ENCODE peak calls at places on chromosomes 16 and 17, in ten cellular contexts. One of them, this sample, is unnamed.

GRCh38 chr17:39751637-39752036 is 13.9 kb downstream of the GRB7 start:
- DNase-seq in cardiac fibroblast: no peak
- DNase-seq in nephron progenitor cell: no peak
- DNase-seq in astrocyte of the cerebellum: no peak
- DNase-seq in coronary artery: no peak
- DNase-seq in stomach: no peak
- DNase-seq in tibial artery: no peak
- DNase-seq in CD4-positive, alpha-beta T cell: no peak
- DNase-seq in GM20000: no peak
- DNase-seq in neural crest cell: no peak
- DNase-seq in this sample: no peak

GRCh38 chr17:5237541-5238016 is 2.9 kb upstream of the SCIMP start:
- DNase-seq in cardiac fibroblast: peak
- DNase-seq in nephron progenitor cell: peak
- DNase-seq in astrocyte of the cerebellum: no peak
- DNase-seq in coronary artery: no peak
- DNase-seq in stomach: peak
- DNase-seq in tibial artery: peak
- DNase-seq in CD4-positive, alpha-beta T cell: no peak
- DNase-seq in GM20000: peak
- DNase-seq in neural crest cell: peak
- DNase-seq in this sample: no peak

GRCh38 chr17:42227849-42228696 is 33.8 kb upstream of the GHDC start:
- DNase-seq in cardiac fibroblast: peak
- DNase-seq in nephron progenitor cell: no peak
- DNase-seq in astrocyte of the cerebellum: no peak
- DNase-seq in coronary artery: no peak
- DNase-seq in stomach: no peak
- DNase-seq in tibial artery: no peak
- DNase-seq in CD4-positive, alpha-beta T cell: no peak
- DNase-seq in GM20000: no peak
- DNase-seq in neural crest cell: no peak
- DNase-seq in this sample: no peak

GRCh38 chr16:1099224-1100083 is 3.4 kb upstream of the C1QTNF8 start:
- DNase-seq in cardiac fibroblast: no peak
- DNase-seq in nephron progenitor cell: no peak
- DNase-seq in astrocyte of the cerebellum: no peak
- DNase-seq in coronary artery: no peak
- DNase-seq in stomach: no peak
- DNase-seq in tibial artery: no peak
- DNase-seq in CD4-positive, alpha-beta T cell: no peak
- DNase-seq in GM20000: no peak
- DNase-seq in neural crest cell: no peak
- DNase-seq in this sample: no peak

GRCh38 chr17:58112970-58113631 is 29.9 kb downstream of the DYNLL2 start:
- DNase-seq in cardiac fibroblast: peak
- DNase-seq in nephron progenitor cell: peak
- DNase-seq in astrocyte of the cerebellum: peak
- DNase-seq in coronary artery: no peak
- DNase-seq in stomach: peak
- DNase-seq in tibial artery: peak
- DNase-seq in CD4-positive, alpha-beta T cell: peak
- DNase-seq in GM20000: peak
- DNase-seq in neural crest cell: peak
- DNase-seq in this sample: peak

GRCh38 chr17:82419471-82419995 is 1.1 kb upstream of the OGFOD3 start:
- DNase-seq in cardiac fibroblast: peak
- DNase-seq in nephron progenitor cell: no peak
- DNase-seq in astrocyte of the cerebellum: no peak
- DNase-seq in coronary artery: no peak
- DNase-seq in stomach: no peak
- DNase-seq in tibial artery: no peak
- DNase-seq in CD4-positive, alpha-beta T cell: no peak
- DNase-seq in GM20000: no peak
- DNase-seq in neural crest cell: no peak
- DNase-seq in this sample: no peak

GRCh38 chr17:9401434-9401833 is 174.2 kb downstream of the STX8 start:
- DNase-seq in cardiac fibroblast: peak
- DNase-seq in nephron progenitor cell: no peak
- DNase-seq in astrocyte of the cerebellum: peak
- DNase-seq in coronary artery: no peak
- DNase-seq in stomach: no peak
- DNase-seq in tibial artery: no peak
- DNase-seq in CD4-positive, alpha-beta T cell: no peak
- DNase-seq in GM20000: no peak
- DNase-seq in neural crest cell: no peak
- DNase-seq in this sample: no peak

GRCh38 chr17:80790021-80790765 is 201.4 kb upstream of the CHMP6 start:
- DNase-seq in cardiac fibroblast: no peak
- DNase-seq in nephron progenitor cell: no peak
- DNase-seq in astrocyte of the cerebellum: no peak
- DNase-seq in coronary artery: peak
- DNase-seq in stomach: no peak
- DNase-seq in tibial artery: no peak
- DNase-seq in CD4-positive, alpha-beta T cell: no peak
- DNase-seq in GM20000: peak
- DNase-seq in neural crest cell: no peak
- DNase-seq in this sample: no peak

GRCh38 chr17:75110307-75110937 is 653 bp downstream of the ARMC7 start:
- DNase-seq in cardiac fibroblast: peak
- DNase-seq in nephron progenitor cell: peak
- DNase-seq in astrocyte of the cerebellum: no peak
- DNase-seq in coronary artery: no peak
- DNase-seq in stomach: peak
- DNase-seq in tibial artery: no peak
- DNase-seq in CD4-positive, alpha-beta T cell: no peak
- DNase-seq in GM20000: no peak
- DNase-seq in neural crest cell: no peak
- DNase-seq in this sample: no peak

GRCh38 chr16:88665148-88665547 is 2.3 kb upstream of the MVD start:
- DNase-seq in cardiac fibroblast: no peak
- DNase-seq in nephron progenitor cell: no peak
- DNase-seq in astrocyte of the cerebellum: no peak
- DNase-seq in coronary artery: no peak
- DNase-seq in stomach: peak
- DNase-seq in tibial artery: no peak
- DNase-seq in CD4-positive, alpha-beta T cell: no peak
- DNase-seq in GM20000: no peak
- DNase-seq in neural crest cell: no peak
- DNase-seq in this sample: no peak

GRCh38 chr16:88665570-88665969 is 2.7 kb upstream of the MVD start:
- DNase-seq in cardiac fibroblast: no peak
- DNase-seq in nephron progenitor cell: no peak
- DNase-seq in astrocyte of the cerebellum: no peak
- DNase-seq in coronary artery: no peak
- DNase-seq in stomach: no peak
- DNase-seq in tibial artery: no peak
- DNase-seq in CD4-positive, alpha-beta T cell: no peak
- DNase-seq in GM20000: no peak
- DNase-seq in neural crest cell: no peak
- DNase-seq in this sample: no peak

GRCh38 chr16:88662222-88662842 is 559 bp downstream of the MVD start:
- DNase-seq in cardiac fibroblast: no peak
- DNase-seq in nephron progenitor cell: peak
- DNase-seq in astrocyte of the cerebellum: no peak
- DNase-seq in coronary artery: no peak
- DNase-seq in stomach: no peak
- DNase-seq in tibial artery: no peak
- DNase-seq in CD4-positive, alpha-beta T cell: no peak
- DNase-seq in GM20000: no peak
- DNase-seq in neural crest cell: no peak
- DNase-seq in this sample: no peak

GRCh38 chr16:88659160-88659559 is 3.7 kb downstream of the MVD start:
- DNase-seq in cardiac fibroblast: no peak
- DNase-seq in nephron progenitor cell: no peak
- DNase-seq in astrocyte of the cerebellum: no peak
- DNase-seq in coronary artery: no peak
- DNase-seq in stomach: no peak
- DNase-seq in tibial artery: no peak
- DNase-seq in CD4-positive, alpha-beta T cell: no peak
- DNase-seq in GM20000: no peak
- DNase-seq in neural crest cell: no peak
- DNase-seq in this sample: no peak

GRCh38 chr16:88662843-88663606 is at the start of gene MVD:
- DNase-seq in cardiac fibroblast: peak
- DNase-seq in nephron progenitor cell: peak
- DNase-seq in astrocyte of the cerebellum: peak
- DNase-seq in coronary artery: peak
- DNase-seq in stomach: peak
- DNase-seq in tibial artery: peak
- DNase-seq in CD4-positive, alpha-beta T cell: peak
- DNase-seq in GM20000: peak
- DNase-seq in neural crest cell: peak
- DNase-seq in this sample: peak
- TF ChIP-seq CTCF in cardiac fibroblast: no peak
- TF ChIP-seq CTCF in nephron progenitor cell: no peak
- TF ChIP-seq CTCF in astrocyte of the cerebellum: no peak
- TF ChIP-seq CTCF in coronary artery: no peak
- TF ChIP-seq CTCF in stomach: no peak
- TF ChIP-seq CTCF in tibial artery: no peak
- TF ChIP-seq CTCF in CD4-positive, alpha-beta T cell: no peak
- TF ChIP-seq CTCF in GM20000: no peak
- TF ChIP-seq CTCF in neural crest cell: no peak
- TF ChIP-seq CTCF in this sample: no peak

GRCh38 chr17:56593741-56594527 is 435 bp downstream of the NOG start:
- DNase-seq in cardiac fibroblast: peak
- DNase-seq in nephron progenitor cell: peak
- DNase-seq in astrocyte of the cerebellum: no peak
- DNase-seq in coronary artery: peak
- DNase-seq in stomach: peak
- DNase-seq in tibial artery: peak
- DNase-seq in CD4-positive, alpha-beta T cell: no peak
- DNase-seq in GM20000: peak
- DNase-seq in neural crest cell: peak
- DNase-seq in this sample: peak

GRCh38 chr17:56595831-56596740 is 2.6 kb downstream of the NOG start:
- DNase-seq in cardiac fibroblast: no peak
- DNase-seq in nephron progenitor cell: peak
- DNase-seq in astrocyte of the cerebellum: no peak
- DNase-seq in coronary artery: no peak
- DNase-seq in stomach: no peak
- DNase-seq in tibial artery: peak
- DNase-seq in CD4-positive, alpha-beta T cell: no peak
- DNase-seq in GM20000: no peak
- DNase-seq in neural crest cell: peak
- DNase-seq in this sample: no peak

GRCh38 chr17:56596741-56597494 is 3.4 kb downstream of the NOG start:
- DNase-seq in cardiac fibroblast: no peak
- DNase-seq in nephron progenitor cell: peak
- DNase-seq in astrocyte of the cerebellum: no peak
- DNase-seq in coronary artery: no peak
- DNase-seq in stomach: no peak
- DNase-seq in tibial artery: no peak
- DNase-seq in CD4-positive, alpha-beta T cell: no peak
- DNase-seq in GM20000: no peak
- DNase-seq in neural crest cell: peak
- DNase-seq in this sample: no peak

GRCh38 chr17:56593073-56593740 is at the start of gene NOG:
- DNase-seq in cardiac fibroblast: peak
- DNase-seq in nephron progenitor cell: peak
- DNase-seq in astrocyte of the cerebellum: no peak
- DNase-seq in coronary artery: no peak
- DNase-seq in stomach: no peak
- DNase-seq in tibial artery: peak
- DNase-seq in CD4-positive, alpha-beta T cell: peak
- DNase-seq in GM20000: peak
- DNase-seq in neural crest cell: peak
- DNase-seq in this sample: no peak

GRCh38 chr17:56594528-56595418 is 1.3 kb downstream of the NOG start:
- DNase-seq in cardiac fibroblast: no peak
- DNase-seq in nephron progenitor cell: no peak
- DNase-seq in astrocyte of the cerebellum: no peak
- DNase-seq in coronary artery: no peak
- DNase-seq in stomach: no peak
- DNase-seq in tibial artery: no peak
- DNase-seq in CD4-positive, alpha-beta T cell: peak
- DNase-seq in GM20000: peak
- DNase-seq in neural crest cell: peak
- DNase-seq in this sample: no peak
- TF ChIP-seq CTCF in cardiac fibroblast: no peak
- TF ChIP-seq CTCF in nephron progenitor cell: no peak
- TF ChIP-seq CTCF in astrocyte of the cerebellum: peak
- TF ChIP-seq CTCF in coronary artery: no peak
- TF ChIP-seq CTCF in stomach: no peak
- TF ChIP-seq CTCF in tibial artery: no peak
- TF ChIP-seq CTCF in CD4-positive, alpha-beta T cell: no peak
- TF ChIP-seq CTCF in GM20000: no peak
- TF ChIP-seq CTCF in neural crest cell: peak
- TF ChIP-seq CTCF in this sample: no peak

DNA sequence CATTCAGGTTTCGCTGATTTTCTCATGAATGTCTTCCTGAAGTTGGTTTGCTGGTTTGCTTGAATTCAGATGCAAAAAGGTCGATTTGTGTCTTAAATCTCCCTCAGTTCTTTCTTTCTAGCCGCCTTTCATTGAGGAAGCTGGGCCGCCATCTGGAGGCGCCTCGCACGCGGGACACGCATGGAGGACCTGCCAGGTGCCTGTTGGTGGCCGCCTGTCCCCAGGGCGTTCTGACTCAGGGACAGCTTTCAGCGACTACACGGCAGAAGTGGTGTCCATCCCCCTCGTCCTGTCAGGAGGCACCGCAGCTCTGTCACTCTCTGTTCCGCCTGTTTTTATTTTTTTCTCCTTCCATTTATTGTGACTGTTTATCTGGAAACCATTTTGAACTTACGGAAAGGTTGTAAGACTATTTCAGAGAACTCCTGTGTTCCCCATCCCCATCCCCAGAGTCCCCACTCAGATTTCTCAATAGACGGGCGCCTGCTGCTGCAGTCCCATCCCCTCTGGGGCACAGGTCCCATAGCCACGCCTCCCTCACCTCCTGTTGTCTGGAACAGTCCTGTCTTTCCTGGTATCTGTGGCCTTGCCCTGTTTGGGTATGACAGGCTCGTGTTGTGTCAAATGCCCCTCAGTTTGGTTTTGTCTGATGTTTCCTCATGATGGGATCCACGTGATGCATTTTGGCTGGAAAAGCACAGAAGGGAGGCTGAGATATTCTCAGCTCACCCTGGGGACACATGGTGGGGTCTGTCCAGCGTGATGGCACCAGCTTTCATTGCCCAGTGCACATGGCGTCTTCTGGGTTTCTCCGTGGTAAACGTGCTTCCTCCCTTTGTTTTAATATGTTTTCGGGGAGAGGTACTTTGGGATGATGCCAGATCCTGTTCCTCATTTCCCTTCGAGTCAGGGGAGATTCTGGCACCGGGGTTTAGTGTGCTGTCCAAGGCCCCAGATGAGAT is 33.4 kb downstream of the COX4I1 start:
- DNase-seq in cardiac fibroblast: no peak
- DNase-seq in nephron progenitor cell: no peak
- DNase-seq in astrocyte of the cerebellum: no peak
- DNase-seq in coronary artery: no peak
- DNase-seq in stomach: no peak
- DNase-seq in tibial artery: no peak
- DNase-seq in CD4-positive, alpha-beta T cell: no peak
- DNase-seq in GM20000: peak
- DNase-seq in neural crest cell: no peak
- DNase-seq in this sample: no peak
- TF ChIP-seq CTCF in cardiac fibroblast: no peak
- TF ChIP-seq CTCF in nephron progenitor cell: no peak
- TF ChIP-seq CTCF in astrocyte of the cerebellum: no peak
- TF ChIP-seq CTCF in coronary artery: no peak
- TF ChIP-seq CTCF in stomach: no peak
- TF ChIP-seq CTCF in tibial artery: no peak
- TF ChIP-seq CTCF in CD4-positive, alpha-beta T cell: no peak
- TF ChIP-seq CTCF in GM20000: peak
- TF ChIP-seq CTCF in neural crest cell: no peak
- TF ChIP-seq CTCF in this sample: no peak

GRCh38 chr17:38459556-38459955 is 31.3 kb downstream of the ARHGAP23 start:
- DNase-seq in cardiac fibroblast: no peak
- DNase-seq in nephron progenitor cell: peak
- DNase-seq in astrocyte of the cerebellum: no peak
- DNase-seq in coronary artery: no peak
- DNase-seq in stomach: peak
- DNase-seq in tibial artery: no peak
- DNase-seq in CD4-positive, alpha-beta T cell: no peak
- DNase-seq in GM20000: no peak
- DNase-seq in neural crest cell: no peak
- DNase-seq in this sample: no peak
- TF ChIP-seq CTCF in cardiac fibroblast: no peak
- TF ChIP-seq CTCF in nephron progenitor cell: no peak
- TF ChIP-seq CTCF in astrocyte of the cerebellum: no peak
- TF ChIP-seq CTCF in coronary artery: no peak
- TF ChIP-seq CTCF in stomach: no peak
- TF ChIP-seq CTCF in tibial artery: no peak
- TF ChIP-seq CTCF in CD4-positive, alpha-beta T cell: no peak
- TF ChIP-seq CTCF in GM20000: no peak
- TF ChIP-seq CTCF in neural crest cell: no peak
- TF ChIP-seq CTCF in this sample: no peak